ENCODE peak calls at places on chromosomes 4 and X, in eight cellular contexts. P is WTC11, C is pancreas, T is GM12865, J is NB4, X is GM20000, Z is astrocyte of the spinal cord, G is transverse colon. I is an unnamed sample.

GRCh38 chrX:39762266-39762841 is 335.4 kb downstream of the BCOR start:
- DNase-seq in P (no peak), C (no peak), T (no peak), J (no peak), X (no peak), Z (peak), G (no peak), I (no peak)

GRCh38 chrX:110450050-110450449 is 91.4 kb downstream of the RTL9 start:
- DNase-seq in P (peak), C (peak), T (peak), J (peak), X (peak), Z (peak), G (peak), I (peak)

GRCh38 chr4:83083925-83084475 is 30.5 kb downstream of the PLAC8 start:
- DNase-seq in P (no peak), C (no peak), T (peak), J (peak), X (no peak), Z (no peak), G (peak), I (peak)

GRCh38 chr4:172786039-172786792 is 382.4 kb upstream of the GALNT7 start:
- DNase-seq in P (no peak), C (no peak), T (no peak), J (no peak), X (no peak), Z (peak), G (no peak), I (no peak)

GRCh38 chrX:2627272-2627867 is 63.7 kb upstream of the CD99 start:
- DNase-seq in P (peak), C (peak), T (peak), J (peak), X (peak), Z (peak), G (peak), I (peak)

GRCh38 chrX:41561045-41561444 is 113.9 kb downstream of the NYX start:
- DNase-seq in P (no peak), C (no peak), T (peak), J (peak), X (peak), Z (peak), G (no peak), I (peak)

GRCh38 chr4:184019084-184019483 is 114.0 kb downstream of the STOX2 start:
- DNase-seq in P (no peak), C (no peak), T (no peak), J (no peak), X (no peak), Z (peak), G (no peak), I (no peak)

GRCh38 chr4:73852771-73853170 is 325 bp upstream of the PF4V1 start:
- DNase-seq in P (no peak), C (no peak), T (no peak), J (no peak), X (no peak), Z (peak), G (no peak), I (no peak)

GRCh38 chr4:6331018-6331417 is 61.4 kb downstream of the WFS1 start:
- DNase-seq in P (peak), C (no peak), T (peak), J (peak), X (peak), Z (no peak), G (peak), I (peak)

GRCh38 chr4:144757969-144758368 is 112.0 kb downstream of the HHIP start:
- DNase-seq in P (no peak), C (no peak), T (no peak), J (no peak), X (no peak), Z (no peak), G (no peak), I (no peak)

GRCh38 chrX:25810202-25810601 is 327.9 kb upstream of the MAGEB18 start:
- DNase-seq in P (no peak), C (no peak), T (no peak), J (no peak), X (no peak), Z (peak), G (no peak), I (no peak)

GRCh38 chr4:186105721-186106335 is 1.3 kb downstream of the FAM149A start:
- DNase-seq in P (no peak), C (peak), T (no peak), J (no peak), X (peak), Z (no peak), G (peak), I (peak)

GRCh38 chr4:17544831-17545234 is 29.9 kb downstream of the CLRN2 start:
- DNase-seq in P (no peak), C (no peak), T (no peak), J (no peak), X (no peak), Z (no peak), G (peak), I (no peak)

GRCh38 chr4:106186201-106186600 is 129.8 kb downstream of the TBCK start:
- DNase-seq in P (no peak), C (no peak), T (no peak), J (no peak), X (no peak), Z (no peak), G (no peak), I (no peak)

GRCh38 chr4:28482580-28482979 is 1621.9 kb downstream of the STIM2 start:
- DNase-seq in P (no peak), C (no peak), T (no peak), J (no peak), X (no peak), Z (no peak), G (no peak), I (no peak)

GRCh38 chr4:69323284-69323683 is 43.0 kb downstream of the UGT2B28 start:
- DNase-seq in P (no peak), C (no peak), T (no peak), J (no peak), X (no peak), Z (no peak), G (no peak), I (no peak)

GRCh38 chr4:76341063-76341462 is 34.5 kb downstream of the STBD1 start:
- DNase-seq in P (no peak), C (no peak), T (no peak), J (peak), X (no peak), Z (peak), G (no peak), I (no peak)

GRCh38 chr4:129900430-129900953 is 804.5 kb downstream of the C4orf33 start:
- DNase-seq in P (no peak), C (no peak), T (no peak), J (no peak), X (no peak), Z (no peak), G (no peak), I (no peak)

GRCh38 chrX:48972214-48973164 is 845 bp upstream of the KCND1 start:
- DNase-seq in P (peak), C (peak), T (peak), J (peak), X (peak), Z (peak), G (peak), I (peak)

GRCh38 chr4:147093206-147093605 is 147.5 kb upstream of the TTC29 start:
- DNase-seq in P (no peak), C (no peak), T (no peak), J (no peak), X (no peak), Z (no peak), G (no peak), I (no peak)

GRCh38 chr4:180949825-180950224 is 1293.4 kb upstream of the TENM3 start:
- DNase-seq in P (no peak), C (no peak), T (no peak), J (no peak), X (no peak), Z (no peak), G (no peak), I (no peak)

GRCh38 chr4:38601244-38601915 is 62.6 kb upstream of the KLF3 start:
- DNase-seq in P (no peak), C (no peak), T (no peak), J (peak), X (no peak), Z (peak), G (no peak), I (no peak)

GRCh38 chr4:127533028-127533700 is 99.6 kb upstream of the INTU start:
- DNase-seq in P (no peak), C (peak), T (no peak), J (no peak), X (no peak), Z (no peak), G (peak), I (no peak)

GRCh38 chrX:115400960-115401359 is 111.4 kb downstream of the LUZP4 start:
- DNase-seq in P (peak), C (no peak), T (no peak), J (no peak), X (no peak), Z (no peak), G (no peak), I (no peak)

GRCh38 chrX:68175569-68175968 is 257.7 kb downstream of the OPHN1 start:
- DNase-seq in P (no peak), C (no peak), T (no peak), J (no peak), X (no peak), Z (peak), G (no peak), I (no peak)

GRCh38 chr4:72314869-72315268 is 254.2 kb downstream of the ADAMTS3 start:
- DNase-seq in P (no peak), C (peak), T (no peak), J (no peak), X (no peak), Z (peak), G (no peak), I (no peak)

GRCh38 chr4:157992038-157992706 is 180.7 kb downstream of the GASK1B start:
- DNase-seq in P (no peak), C (peak), T (peak), J (peak), X (peak), Z (peak), G (no peak), I (peak)

GRCh38 chr4:15717126-15717525 is 14.3 kb downstream of the BST1 start:
- DNase-seq in P (no peak), C (no peak), T (no peak), J (no peak), X (no peak), Z (peak), G (no peak), I (no peak)

GRCh38 chr4:174193438-174194015 is 89.9 kb downstream of the FBXO8 start:
- DNase-seq in P (no peak), C (no peak), T (no peak), J (no peak), X (no peak), Z (no peak), G (no peak), I (no peak)

GRCh38 chr4:28313729-28314713 is 1453.4 kb downstream of the STIM2 start:
- DNase-seq in P (no peak), C (no peak), T (no peak), J (no peak), X (no peak), Z (no peak), G (no peak), I (no peak)

GRCh38 chrX:73992019-73992418 is 312.0 kb upstream of the ZCCHC13 start:
- DNase-seq in P (no peak), C (no peak), T (no peak), J (no peak), X (no peak), Z (no peak), G (no peak), I (no peak)

GRCh38 chrX:103488332-103488731 is 31.0 kb downstream of the RAB40A start:
- DNase-seq in P (no peak), C (no peak), T (no peak), J (peak), X (no peak), Z (peak), G (no peak), I (no peak)

DNA sequence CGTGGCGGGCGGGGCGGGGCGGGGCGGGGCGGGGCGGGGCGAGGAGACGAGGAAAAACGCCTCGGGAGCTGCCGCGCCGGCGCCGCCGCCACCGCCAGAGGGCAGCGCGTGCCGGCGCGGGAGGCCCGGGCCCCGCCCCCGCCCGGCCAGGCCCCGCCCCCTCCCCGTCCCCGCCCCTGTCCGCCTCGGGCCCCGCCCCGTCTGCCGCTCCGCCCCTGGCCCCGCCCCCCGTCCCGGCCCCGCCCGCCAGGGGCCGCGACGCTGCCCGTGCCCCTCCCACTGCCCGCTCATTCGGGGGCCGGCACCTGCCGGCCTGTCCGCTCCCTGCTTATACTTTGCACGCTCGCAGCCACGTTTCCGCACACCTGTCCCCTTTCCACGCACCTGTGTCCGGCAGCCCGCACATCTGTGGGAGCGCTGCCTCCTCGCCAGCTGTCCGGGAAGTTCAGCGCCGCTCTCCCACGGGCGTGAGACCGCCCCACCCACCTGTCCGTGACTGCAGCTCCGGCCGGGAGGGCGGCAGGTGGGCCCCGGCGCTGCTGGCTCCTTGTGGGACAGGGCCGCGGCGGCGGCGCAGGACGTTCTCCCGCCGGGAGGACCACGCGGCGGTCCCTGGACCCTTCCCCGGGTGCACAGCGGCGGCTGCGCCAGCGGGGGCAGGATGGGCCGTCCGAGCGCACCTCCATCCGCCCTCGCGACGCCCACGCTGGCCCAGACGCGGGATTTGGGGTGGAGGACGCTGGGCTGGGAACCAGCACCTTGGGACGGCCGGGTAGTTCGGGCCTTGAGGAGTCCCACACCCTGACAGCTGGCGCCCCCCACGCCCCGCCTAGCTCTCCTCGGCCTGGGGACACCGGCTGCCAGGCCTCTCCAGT is 1.5 kb upstream of the FGFRL1 start:
- DNase-seq in P (peak), C (peak), T (peak), J (peak), X (peak), Z (peak), G (peak), I (peak)
- TF ChIP-seq CTCF in P (no peak), C (no peak), T (peak), J (no peak), X (peak), Z (peak), G (peak), I (peak)

GRCh38 chr4:103359900-103360299 is 161.8 kb upstream of the CENPE start:
- DNase-seq in P (no peak), C (no peak), T (no peak), J (no peak), X (no peak), Z (no peak), G (no peak), I (no peak)
- TF ChIP-seq CTCF in P (no peak), C (no peak), T (no peak), J (no peak), X (no peak), Z (no peak), G (no peak), I (no peak)

GRCh38 chrX:94662665-94663064 is 988.7 kb downstream of the FAM133A start:
- DNase-seq in P (no peak), C (no peak), T (no peak), J (peak), X (no peak), Z (no peak), G (no peak), I (no peak)
- TF ChIP-seq CTCF in P (no peak), C (no peak), T (no peak), J (no peak), X (no peak), Z (no peak), G (no peak), I (no peak)

DNA sequence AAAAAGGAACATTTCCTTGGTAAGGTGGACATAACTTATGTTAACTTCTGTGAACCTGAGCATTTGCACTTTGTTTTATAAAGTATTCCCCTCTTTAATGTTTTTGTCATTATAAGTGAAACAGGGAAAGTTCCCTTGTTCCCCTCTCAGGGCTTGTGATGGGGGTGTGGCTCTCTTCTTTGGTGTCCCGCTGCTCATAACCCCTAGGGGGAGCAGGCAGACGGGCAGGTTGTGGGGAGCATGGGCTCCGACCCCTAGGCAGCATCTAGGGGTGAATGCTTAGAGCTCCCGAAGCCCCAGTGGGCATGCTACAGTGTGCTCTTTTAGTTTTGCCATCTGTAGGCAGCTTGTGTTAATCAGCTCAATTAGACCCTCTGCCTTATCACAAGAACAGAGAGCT is 200.4 kb downstream of the DACH2 start:
- DNase-seq in P (peak), C (no peak), T (no peak), J (peak), X (no peak), Z (no peak), G (no peak), I (no peak)
- TF ChIP-seq CTCF in P (peak), C (no peak), T (no peak), J (peak), X (no peak), Z (no peak), G (no peak), I (no peak)

GRCh38 chr4:125928652-125929051 is 613.9 kb downstream of the FAT4 start:
- DNase-seq in P (no peak), C (no peak), T (no peak), J (no peak), X (no peak), Z (no peak), G (no peak), I (no peak)
- TF ChIP-seq CTCF in P (no peak), C (no peak), T (no peak), J (no peak), X (no peak), Z (no peak), G (no peak), I (no peak)

GRCh38 chrX:133812382-133812781 is 173.0 kb downstream of the GPC3 start:
- DNase-seq in P (no peak), C (no peak), T (no peak), J (no peak), X (no peak), Z (no peak), G (no peak), I (no peak)

GRCh38 chrX:133813991-133814390 is 171.4 kb downstream of the GPC3 start:
- DNase-seq in P (no peak), C (no peak), T (no peak), J (no peak), X (no peak), Z (peak), G (no peak), I (no peak)

DNA sequence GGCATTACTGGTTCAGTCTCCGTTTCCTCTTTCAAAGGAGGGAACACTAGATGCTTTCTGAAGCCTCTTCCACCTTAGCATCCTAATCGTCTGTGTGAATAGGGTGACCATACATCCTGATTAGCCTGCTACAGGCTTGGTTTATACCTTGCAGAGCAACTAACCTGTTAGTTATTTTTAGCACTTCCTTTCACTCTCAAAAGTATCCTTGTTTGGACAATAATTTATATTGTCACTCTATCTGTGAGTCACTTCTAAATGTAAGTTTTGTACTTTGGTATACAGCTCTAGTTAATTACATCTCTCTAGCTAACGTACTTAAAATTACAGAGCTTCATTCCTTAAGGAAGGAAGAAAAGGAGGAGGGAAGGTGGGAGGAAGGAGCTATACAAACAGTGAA is 174.5 kb downstream of the GPC3 start:
- DNase-seq in P (no peak), C (no peak), T (no peak), J (no peak), X (no peak), Z (no peak), G (no peak), I (no peak)
- TF ChIP-seq CTCF in P (no peak), C (no peak), T (no peak), J (no peak), X (no peak), Z (no peak), G (no peak), I (no peak)

GRCh38 chr4:163108614-163109013 is 58.1 kb downstream of the NAF1 start:
- DNase-seq in P (no peak), C (no peak), T (no peak), J (no peak), X (no peak), Z (no peak), G (no peak), I (no peak)

GRCh38 chr4:163111588-163111987 is 55.1 kb downstream of the NAF1 start:
- DNase-seq in P (no peak), C (no peak), T (no peak), J (no peak), X (no peak), Z (peak), G (no peak), I (no peak)

GRCh38 chr4:163110442-163110841 is 56.2 kb downstream of the NAF1 start:
- DNase-seq in P (no peak), C (no peak), T (peak), J (no peak), X (no peak), Z (no peak), G (no peak), I (no peak)

GRCh38 chr4:163109967-163110366 is 56.7 kb downstream of the NAF1 start:
- DNase-seq in P (no peak), C (no peak), T (no peak), J (no peak), X (no peak), Z (no peak), G (no peak), I (no peak)

GRCh38 chr4:163107754-163108153 is 58.9 kb downstream of the NAF1 start:
- DNase-seq in P (no peak), C (no peak), T (peak), J (peak), X (peak), Z (peak), G (no peak), I (no peak)
- TF ChIP-seq CTCF in P (no peak), C (no peak), T (peak), J (no peak), X (no peak), Z (peak), G (peak), I (peak)